ENCODE peak calls at places on chromosomes 5 and 9, in ten cellular contexts. One of them, this sample, is unnamed.

GRCh38 chr9:38707885-38708640 is 11.9 kb downstream of the FAM240B start:
- DNase-seq in mucosa of descending colon: no peak
- DNase-seq in fibroblast of lung: no peak
- DNase-seq in IMR-90: no peak
- DNase-seq in endodermal cell: peak; percentile 78
- DNase-seq in left ventricle myocardium inferior: no peak
- DNase-seq in neuronal stem cell: no peak
- DNase-seq in DND-41: no peak
- DNase-seq in adipocyte: no peak
- DNase-seq in testis: no peak
- DNase-seq in this sample: no peak

GRCh38 chr5:132323202-132323601 is 29.0 kb downstream of the SLC22A4 start:
- DNase-seq in IMR-90: no peak
- DNase-seq in fibroblast of lung: no peak
- DNase-seq in left ventricle myocardium inferior: no peak
- DNase-seq in DND-41: no peak
- DNase-seq in endodermal cell: no peak
- DNase-seq in adipocyte: no peak
- DNase-seq in neuronal stem cell: no peak
- DNase-seq in mucosa of descending colon: no peak
- DNase-seq in testis: no peak
- DNase-seq in this sample: no peak

GRCh38 chr5:71757590-71758543 is 38.8 kb downstream of the CARTPT start:
- DNase-seq in endodermal cell: peak; percentile 84
- DNase-seq in fibroblast of lung: peak; percentile 60
- DNase-seq in adipocyte: peak; percentile 78
- DNase-seq in testis: peak; percentile 85
- DNase-seq in left ventricle myocardium inferior: peak; percentile 29
- DNase-seq in IMR-90: peak; percentile 71
- DNase-seq in neuronal stem cell: peak; percentile 32
- DNase-seq in mucosa of descending colon: no peak
- DNase-seq in DND-41: peak; percentile 18
- DNase-seq in this sample: peak; percentile 78

GRCh38 chr5:115640274-115640673 is 14.4 kb upstream of the TMED7 start:
- DNase-seq in mucosa of descending colon: no peak
- DNase-seq in testis: no peak
- DNase-seq in IMR-90: no peak
- DNase-seq in fibroblast of lung: no peak
- DNase-seq in left ventricle myocardium inferior: no peak
- DNase-seq in neuronal stem cell: no peak
- DNase-seq in endodermal cell: no peak
- DNase-seq in DND-41: no peak
- DNase-seq in adipocyte: no peak
- DNase-seq in this sample: no peak

GRCh38 chr5:96254980-96255681 is 177.9 kb downstream of the PCSK1 start:
- DNase-seq in IMR-90: peak; percentile 94
- DNase-seq in fibroblast of lung: peak; percentile 98
- DNase-seq in endodermal cell: no peak
- DNase-seq in DND-41: no peak
- DNase-seq in neuronal stem cell: no peak
- DNase-seq in adipocyte: peak; percentile 87
- DNase-seq in left ventricle myocardium inferior: no peak
- DNase-seq in testis: no peak
- DNase-seq in mucosa of descending colon: no peak
- DNase-seq in this sample: no peak

GRCh38 chr9:34267660-34268059 is 61.4 kb downstream of the KIF24 start:
- DNase-seq in mucosa of descending colon: no peak
- DNase-seq in adipocyte: no peak
- DNase-seq in IMR-90: no peak
- DNase-seq in endodermal cell: no peak
- DNase-seq in fibroblast of lung: no peak
- DNase-seq in DND-41: no peak
- DNase-seq in neuronal stem cell: no peak
- DNase-seq in left ventricle myocardium inferior: no peak
- DNase-seq in testis: no peak
- DNase-seq in this sample: no peak

GRCh38 chr9:12426198-12426864 is 266.9 kb upstream of the TYRP1 start:
- DNase-seq in fibroblast of lung: no peak
- DNase-seq in mucosa of descending colon: no peak
- DNase-seq in IMR-90: no peak
- DNase-seq in left ventricle myocardium inferior: no peak
- DNase-seq in testis: no peak
- DNase-seq in endodermal cell: peak; percentile 57
- DNase-seq in DND-41: no peak
- DNase-seq in neuronal stem cell: peak; percentile 14
- DNase-seq in adipocyte: peak; percentile 75
- DNase-seq in this sample: no peak

GRCh38 chr5:171606414-171607024 is 179.1 kb upstream of the SMIM23 start:
- DNase-seq in left ventricle myocardium inferior: no peak
- DNase-seq in mucosa of descending colon: no peak
- DNase-seq in fibroblast of lung: no peak
- DNase-seq in endodermal cell: no peak
- DNase-seq in IMR-90: peak; percentile 10
- DNase-seq in testis: no peak
- DNase-seq in DND-41: no peak
- DNase-seq in neuronal stem cell: no peak
- DNase-seq in adipocyte: no peak
- DNase-seq in this sample: no peak

GRCh38 chr5:160030631-160031377 is 21.9 kb downstream of the TTC1 start:
- DNase-seq in left ventricle myocardium inferior: no peak
- DNase-seq in neuronal stem cell: no peak
- DNase-seq in IMR-90: peak; percentile 10
- DNase-seq in fibroblast of lung: peak; percentile 70
- DNase-seq in adipocyte: peak; percentile 51
- DNase-seq in DND-41: no peak
- DNase-seq in testis: no peak
- DNase-seq in endodermal cell: no peak
- DNase-seq in mucosa of descending colon: no peak
- DNase-seq in this sample: no peak

GRCh38 chr5:80343067-80343466 is 23.3 kb downstream of the SPZ1 start:
- DNase-seq in endodermal cell: no peak
- DNase-seq in testis: no peak
- DNase-seq in left ventricle myocardium inferior: no peak
- DNase-seq in fibroblast of lung: peak; percentile 9
- DNase-seq in IMR-90: peak; percentile 4
- DNase-seq in mucosa of descending colon: no peak
- DNase-seq in neuronal stem cell: no peak
- DNase-seq in adipocyte: no peak
- DNase-seq in DND-41: no peak
- DNase-seq in this sample: no peak

GRCh38 chr5:1724822-1725602 is 74.6 kb downstream of the MRPL36 start:
- DNase-seq in adipocyte: no peak
- DNase-seq in IMR-90: no peak
- DNase-seq in endodermal cell: peak; percentile 89
- DNase-seq in DND-41: no peak
- DNase-seq in testis: peak; percentile 36
- DNase-seq in mucosa of descending colon: peak; percentile 56
- DNase-seq in neuronal stem cell: no peak
- DNase-seq in fibroblast of lung: peak; percentile 7
- DNase-seq in left ventricle myocardium inferior: no peak
- DNase-seq in this sample: no peak

DNA sequence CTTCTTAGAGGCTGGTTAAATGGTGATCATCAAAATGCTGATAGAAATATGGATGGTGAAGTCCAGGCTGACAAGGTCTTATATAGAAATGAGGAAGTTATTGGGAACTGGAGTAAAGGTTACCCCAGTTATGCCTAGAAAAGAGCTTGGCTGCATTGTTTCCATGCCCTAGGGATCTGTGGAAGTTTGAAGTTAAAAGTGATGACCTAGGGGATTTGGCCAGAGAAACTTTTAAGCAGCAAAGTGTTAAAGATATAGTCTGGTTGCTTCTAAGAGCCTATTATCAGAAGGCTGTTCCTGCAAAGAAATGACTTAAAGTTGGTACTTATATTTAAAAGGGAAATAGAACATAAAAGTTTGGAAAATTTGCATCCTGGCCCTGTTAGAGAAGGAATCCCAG is 200.3 kb downstream of the ICE1 start:
- DNase-seq in testis: no peak
- DNase-seq in IMR-90: no peak
- DNase-seq in mucosa of descending colon: no peak
- DNase-seq in fibroblast of lung: no peak
- DNase-seq in left ventricle myocardium inferior: no peak
- DNase-seq in DND-41: no peak
- DNase-seq in neuronal stem cell: no peak
- DNase-seq in endodermal cell: no peak
- DNase-seq in adipocyte: no peak
- DNase-seq in this sample: no peak
- H3K4me1 ChIP-seq in testis: no peaks in the 10 kb centered on the region
- H3K4me1 ChIP-seq in IMR-90: no peaks in the 10 kb centered on the region
- H3K4me1 ChIP-seq in mucosa of descending colon: no peaks in the 10 kb centered on the region
- H3K4me1 ChIP-seq in fibroblast of lung: no peaks in the 10 kb centered on the region
- H3K4me1 ChIP-seq in left ventricle myocardium inferior: peaks cover 8% of the 10 kb centered on the region
- H3K4me1 ChIP-seq in DND-41: no peaks in the 10 kb centered on the region
- H3K4me1 ChIP-seq in neuronal stem cell: no peaks in the 10 kb centered on the region
- H3K4me1 ChIP-seq in endodermal cell: no peaks in the 10 kb centered on the region
- H3K4me1 ChIP-seq in adipocyte: no peaks in the 10 kb centered on the region
- H3K4me1 ChIP-seq in this sample: no peaks in the 10 kb centered on the region

DNA sequence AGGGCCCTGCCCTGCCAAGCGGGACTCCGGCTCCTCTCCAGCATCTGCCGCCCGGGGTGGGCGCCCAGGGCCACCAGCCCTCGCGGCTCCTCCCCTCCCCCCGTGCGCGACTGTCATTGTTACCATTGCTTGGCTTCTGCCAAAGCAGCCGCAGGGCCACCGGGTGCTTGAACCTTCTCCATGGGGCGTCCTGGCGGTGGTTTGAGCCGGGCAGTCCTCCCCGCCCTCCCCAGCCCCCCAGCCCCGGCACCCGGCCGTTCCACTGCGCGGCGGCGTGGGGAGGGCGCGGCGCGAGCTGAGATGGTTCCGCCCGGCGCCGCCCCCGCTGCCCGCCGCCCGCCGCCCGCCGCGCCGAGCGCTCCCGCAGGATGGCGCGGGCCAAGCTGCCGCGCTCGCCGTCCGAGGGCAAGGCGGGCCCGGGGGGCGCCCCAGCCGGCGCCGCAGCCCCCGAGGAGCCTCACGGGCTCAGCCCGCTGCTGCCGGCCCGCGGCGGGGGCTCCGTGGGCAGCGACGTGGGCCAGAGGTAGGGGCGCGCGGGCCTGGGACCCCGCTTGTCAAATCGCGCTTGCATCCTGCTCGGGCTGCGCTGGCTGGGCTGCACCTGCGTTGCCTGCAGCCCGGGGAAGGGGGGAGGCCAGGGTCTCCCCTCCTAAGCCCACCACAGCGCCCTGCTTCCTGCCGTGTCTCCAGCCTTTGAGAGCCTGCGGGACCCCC is 34.4 kb downstream of the KCNT1 start:
- DNase-seq in DND-41: no peak
- DNase-seq in neuronal stem cell: no peak
- DNase-seq in fibroblast of lung: no peak
- DNase-seq in testis: no peak
- DNase-seq in adipocyte: no peak
- DNase-seq in endodermal cell: peak; percentile 66
- DNase-seq in IMR-90: no peak
- DNase-seq in mucosa of descending colon: no peak
- DNase-seq in left ventricle myocardium inferior: no peak
- DNase-seq in this sample: no peak
- H3K4me3 ChIP-seq in DND-41: no peak overlapping the region
- H3K4me3 ChIP-seq in neuronal stem cell: no peak overlapping the region
- H3K4me3 ChIP-seq in fibroblast of lung: no peak overlapping the region
- H3K4me3 ChIP-seq in testis: peak overlapping the region; percentile 13
- H3K4me3 ChIP-seq in adipocyte: no peak overlapping the region
- H3K4me3 ChIP-seq in endodermal cell: no peak overlapping the region
- H3K4me3 ChIP-seq in IMR-90: no peak overlapping the region
- H3K4me3 ChIP-seq in mucosa of descending colon: no peak overlapping the region
- H3K4me3 ChIP-seq in left ventricle myocardium inferior: no peak overlapping the region
- H3K4me3 ChIP-seq in this sample: no peak overlapping the region

GRCh38 chr9:113018247-113018646 is 6.3 kb upstream of the ZNF883 start:
- DNase-seq in IMR-90: no peak
- DNase-seq in adipocyte: no peak
- DNase-seq in endodermal cell: no peak
- DNase-seq in testis: no peak
- DNase-seq in mucosa of descending colon: no peak
- DNase-seq in neuronal stem cell: no peak
- DNase-seq in fibroblast of lung: no peak
- DNase-seq in left ventricle myocardium inferior: no peak
- DNase-seq in DND-41: no peak
- DNase-seq in this sample: no peak

GRCh38 chr9:113011911-113012381 is at the start of gene ZNF883:
- DNase-seq in testis: peak; percentile 87
- DNase-seq in adipocyte: peak; percentile 72
- DNase-seq in IMR-90: peak; percentile 55
- DNase-seq in mucosa of descending colon: peak; percentile 48
- DNase-seq in endodermal cell: peak; percentile 93
- DNase-seq in neuronal stem cell: peak; percentile 48
- DNase-seq in fibroblast of lung: peak; percentile 69
- DNase-seq in DND-41: no peak
- DNase-seq in left ventricle myocardium inferior: peak; percentile 62
- DNase-seq in this sample: peak; percentile 5

GRCh38 chr9:113012492-113012891 is 500 bp upstream of the ZNF883 start:
- DNase-seq in fibroblast of lung: no peak
- DNase-seq in IMR-90: no peak
- DNase-seq in DND-41: no peak
- DNase-seq in left ventricle myocardium inferior: no peak
- DNase-seq in adipocyte: peak; percentile 2
- DNase-seq in endodermal cell: no peak
- DNase-seq in neuronal stem cell: no peak
- DNase-seq in mucosa of descending colon: no peak
- DNase-seq in testis: no peak
- DNase-seq in this sample: no peak
- H3K9me3 ChIP-seq in fibroblast of lung: no peaks in the 10 kb centered on the region
- H3K9me3 ChIP-seq in IMR-90: peaks cover 4% of the 10 kb centered on the region
- H3K9me3 ChIP-seq in DND-41: no peaks in the 10 kb centered on the region
- H3K9me3 ChIP-seq in left ventricle myocardium inferior: peaks cover 64% of the 10 kb centered on the region
- H3K9me3 ChIP-seq in adipocyte: peaks cover 53% of the 10 kb centered on the region
- H3K9me3 ChIP-seq in endodermal cell: peaks cover 20% of the 10 kb centered on the region
- H3K9me3 ChIP-seq in neuronal stem cell: peaks cover 35% of the 10 kb centered on the region
- H3K9me3 ChIP-seq in mucosa of descending colon: no peaks in the 10 kb centered on the region
- H3K9me3 ChIP-seq in testis: no peaks in the 10 kb centered on the region
- H3K9me3 ChIP-seq in this sample: no peaks in the 10 kb centered on the region

GRCh38 chr9:131273791-131274673 is 2.3 kb downstream of the FAM78A start:
- DNase-seq in adipocyte: peak; percentile 59
- DNase-seq in testis: no peak
- DNase-seq in endodermal cell: no peak
- DNase-seq in left ventricle myocardium inferior: no peak
- DNase-seq in mucosa of descending colon: peak; percentile 59
- DNase-seq in DND-41: peak; percentile 57
- DNase-seq in IMR-90: no peak
- DNase-seq in fibroblast of lung: no peak
- DNase-seq in neuronal stem cell: no peak
- DNase-seq in this sample: no peak

GRCh38 chr9:131271506-131271931 is 4.8 kb downstream of the FAM78A start:
- DNase-seq in neuronal stem cell: no peak
- DNase-seq in left ventricle myocardium inferior: no peak
- DNase-seq in endodermal cell: no peak
- DNase-seq in DND-41: peak; percentile 65
- DNase-seq in testis: no peak
- DNase-seq in IMR-90: no peak
- DNase-seq in adipocyte: no peak
- DNase-seq in mucosa of descending colon: peak; percentile 49
- DNase-seq in fibroblast of lung: no peak
- DNase-seq in this sample: no peak

GRCh38 chr9:131272212-131272611 is 4.1 kb downstream of the FAM78A start:
- DNase-seq in left ventricle myocardium inferior: no peak
- DNase-seq in mucosa of descending colon: peak; percentile 47
- DNase-seq in IMR-90: no peak
- DNase-seq in adipocyte: no peak
- DNase-seq in neuronal stem cell: no peak
- DNase-seq in DND-41: no peak
- DNase-seq in testis: no peak
- DNase-seq in fibroblast of lung: no peak
- DNase-seq in endodermal cell: no peak
- DNase-seq in this sample: no peak

GRCh38 chr9:131273146-131273545 is 3.2 kb downstream of the FAM78A start:
- DNase-seq in IMR-90: no peak
- DNase-seq in adipocyte: no peak
- DNase-seq in neuronal stem cell: no peak
- DNase-seq in DND-41: peak; percentile 39
- DNase-seq in mucosa of descending colon: peak; percentile 62
- DNase-seq in left ventricle myocardium inferior: peak; percentile 74
- DNase-seq in fibroblast of lung: no peak
- DNase-seq in endodermal cell: no peak
- DNase-seq in testis: peak; percentile 46
- DNase-seq in this sample: no peak

GRCh38 chr9:131270171-131271015 is 5.9 kb downstream of the FAM78A start:
- DNase-seq in DND-41: peak; percentile 79
- DNase-seq in adipocyte: no peak
- DNase-seq in testis: peak; percentile 89
- DNase-seq in neuronal stem cell: no peak
- DNase-seq in endodermal cell: peak; percentile 41
- DNase-seq in IMR-90: no peak
- DNase-seq in fibroblast of lung: no peak
- DNase-seq in left ventricle myocardium inferior: peak; percentile 85
- DNase-seq in mucosa of descending colon: peak; percentile 83
- DNase-seq in this sample: peak; percentile 27
- H3K4me1 ChIP-seq in DND-41: peaks cover 82% of the 10 kb centered on the region
- H3K4me1 ChIP-seq in adipocyte: peaks cover 4% of the 10 kb centered on the region
- H3K4me1 ChIP-seq in testis: peaks cover 73% of the 10 kb centered on the region
- H3K4me1 ChIP-seq in neuronal stem cell: peaks cover 11% of the 10 kb centered on the region
- H3K4me1 ChIP-seq in endodermal cell: no peaks in the 10 kb centered on the region
- H3K4me1 ChIP-seq in IMR-90: no peaks in the 10 kb centered on the region
- H3K4me1 ChIP-seq in fibroblast of lung: no peaks in the 10 kb centered on the region
- H3K4me1 ChIP-seq in left ventricle myocardium inferior: peaks cover 99% of the 10 kb centered on the region
- H3K4me1 ChIP-seq in mucosa of descending colon: no peaks in the 10 kb centered on the region
- H3K4me1 ChIP-seq in this sample: peaks cover 13% of the 10 kb centered on the region

This sample was measured in thyroid gland.